ENCODE peak calls at places on chromosomes 13 and 19, in eight cellular contexts. B, U, W, K, J, L, H and C are unnamed samples.

GRCh38 chr13:80400164-80400767 is 59.3 kb upstream of the SPRY2 start:
- DNase-seq in H (no peak), W (no peak), U (no peak), L (no peak), B (peak; percentile 45), J (no peak), K (no peak), C (no peak)

GRCh38 chr19:2426661-2427322 is 594 bp downstream of the TIMM13 start:
- DNase-seq in H (peak; percentile 50), K (no peak), U (peak; percentile 35), L (peak; percentile 31), J (peak; percentile 74), B (peak; percentile 44), W (peak; percentile 70), C (no peak)

GRCh38 chr13:43755844-43756243 is 30.9 kb downstream of the ENOX1 start:
- DNase-seq in J (no peak), B (no peak), K (no peak), L (no peak), U (no peak), H (no peak), W (no peak), C (no peak)

GRCh38 chr13:21852043-21852442 is 181.2 kb downstream of the FGF9 start:
- DNase-seq in U (no peak), K (no peak), J (no peak), L (no peak), W (peak; percentile 30), B (no peak), H (no peak), C (no peak)

GRCh38 chr19:51166846-51167490 is 24.9 kb downstream of the SIGLEC7 start:
- DNase-seq in K (no peak), H (no peak), W (no peak), L (peak; percentile 14), B (peak; percentile 94), J (no peak), U (no peak), C (no peak)

GRCh38 chr19:23183251-23183650 is 66.4 kb downstream of the ZNF730 start:
- DNase-seq in J (no peak), W (no peak), H (no peak), K (no peak), B (no peak), L (no peak), U (no peak), C (no peak)

GRCh38 chr19:28424662-28425430 is 788.1 kb downstream of the UQCRFS1 start:
- DNase-seq in J (no peak), W (no peak), H (no peak), K (no peak), L (no peak), B (no peak), U (no peak), C (no peak)

GRCh38 chr19:14361824-14362223 is 19.4 kb upstream of the ADGRE5 start:
- DNase-seq in L (no peak), U (no peak), K (no peak), H (no peak), W (no peak), J (peak; percentile 33), B (peak; percentile 60), C (no peak)

GRCh38 chr19:6108721-6109633 is 1.3 kb downstream of the RFX2 start:
- DNase-seq in U (peak; percentile 63), H (peak; percentile 44), K (peak; percentile 59), W (peak; percentile 31), B (peak; percentile 59), L (peak; percentile 40), J (peak; percentile 71), C (no peak)

GRCh38 chr19:54403054-54403453 is 12.2 kb upstream of the TTYH1 start:
- DNase-seq in L (no peak), W (no peak), H (no peak), K (no peak), U (no peak), B (no peak), J (no peak), C (no peak)

GRCh38 chr13:50693755-50694154 is 149.7 kb downstream of the DLEU7 start:
- DNase-seq in K (no peak), B (no peak), W (no peak), L (no peak), J (no peak), H (no peak), U (peak; percentile 65), C (no peak)

GRCh38 chr19:18999896-19000620 is 33.3 kb downstream of the SUGP2 start:
- DNase-seq in J (peak; percentile 19), L (no peak), B (no peak), U (no peak), W (no peak), K (no peak), H (no peak), C (no peak)

GRCh38 chr19:39398297-39398864 is 7.2 kb downstream of the MED29 start:
- DNase-seq in L (peak; percentile 44), J (peak; percentile 89), B (peak; percentile 99), W (peak; percentile 84), H (no peak), U (peak; percentile 77), K (peak; percentile 83), C (peak; percentile 55)

GRCh38 chr13:107069107-107069776 is 501.3 kb upstream of the ARGLU1 start:
- DNase-seq in J (no peak), U (no peak), K (no peak), H (no peak), W (no peak), L (no peak), B (no peak), C (no peak)

GRCh38 chr13:46303743-46304385 is 83.2 kb downstream of the RUBCNL start:
- DNase-seq in K (no peak), U (no peak), L (no peak), W (no peak), H (no peak), B (peak; percentile 79), J (no peak), C (no peak)

GRCh38 chr19:11881151-11881800 is 6.3 kb upstream of the ZNF69 start:
- DNase-seq in H (peak; percentile 24), L (peak; percentile 39), B (peak; percentile 12), W (peak; percentile 46), K (peak; percentile 44), U (peak; percentile 20), J (peak; percentile 78), C (no peak)

GRCh38 chr13:99417821-99418662 is 83.2 kb upstream of the TM9SF2 start:
- DNase-seq in J (no peak), W (no peak), B (no peak), U (no peak), H (no peak), L (no peak), K (no peak), C (no peak)

GRCh38 chr19:54030895-54031586 is 32.7 kb downstream of the VSTM1 start:
- DNase-seq in L (no peak), B (no peak), J (no peak), U (no peak), W (no peak), K (peak; percentile 33), H (no peak), C (no peak)

GRCh38 chr13:45336025-45336800 is 4.8 kb downstream of the TPT1 start:
- DNase-seq in W (no peak), J (no peak), U (no peak), B (no peak), K (no peak), L (no peak), H (no peak), C (no peak)

GRCh38 chr13:109476001-109476400 is 310.4 kb downstream of the IRS2 start:
- DNase-seq in L (no peak), K (no peak), U (no peak), J (no peak), B (no peak), W (no peak), H (no peak), C (no peak)

GRCh38 chr19:13637664-13638063 is 126.7 kb upstream of the MRI1 start:
- DNase-seq in W (no peak), B (no peak), K (peak; percentile 96), U (no peak), H (no peak), J (no peak), L (no peak), C (no peak)

GRCh38 chr13:26449063-26449848 is 108.2 kb upstream of the WASF3 start:
- DNase-seq in H (no peak), U (no peak), K (peak; percentile 69), W (no peak), B (no peak), L (no peak), J (peak; percentile 6), C (no peak)